ENCODE peak calls at places on chromosome 7, in seven cellular contexts. A is DMS 273 treated with DMSO at 0.1 percent for 48 hours; L is HFF-Myc; R is stimulated activated CD8-positive, alpha-beta memory T cell treated with anti-CD3 and anti-CD28 coated beads, Interleukin-7, amount 100 ng/mL, for 24 hours; Q is glutamatergic neuron; X is stimulated activated naive CD8-positive, alpha-beta T cell treated with anti-CD3 and anti-CD28 coated beads, Interleukin-15, Interleukin-2, amounts not matched to agents 100 U/mL and 50 U/mL, for 24 hours; T is brain microvascular endothelial cell. N is an unnamed sample.

GRCh38 chr7:117995850-117996650 is 122.8 kb upstream of the CTTNBP2 start:
- DNase-seq in A (no peak), L (no peak), R (no peak), Q (no peak), X (no peak), T (peak; percentile 9), N (no peak)

GRCh38 chr7:55538538-55538937 is 33.8 kb downstream of the VOPP1 start:
- DNase-seq in A (no peak), L (peak; percentile 67), R (no peak), Q (no peak), X (no peak), T (peak; percentile 83), N (no peak)

GRCh38 chr7:45267262-45267661 is 109.7 kb downstream of the RAMP3 start:
- DNase-seq in A (no peak), L (no peak), R (no peak), Q (no peak), X (no peak), T (peak; percentile 9), N (no peak)

GRCh38 chr7:33129806-33130153 is 416 bp downstream of the BBS9 start:
- DNase-seq in A (no peak), L (no peak), R (no peak), Q (no peak), X (no peak), T (no peak), N (no peak)

GRCh38 chr7:1889556-1890181 is 219.6 kb downstream of the ELFN1 start:
- DNase-seq in A (no peak), L (no peak), R (no peak), Q (peak; percentile 10), X (no peak), T (peak; percentile 73), N (no peak)

GRCh38 chr7:2151801-2152612 is 80.7 kb downstream of the MAD1L1 start:
- DNase-seq in A (no peak), L (no peak), R (no peak), Q (peak; percentile 1), X (no peak), T (no peak), N (no peak)

GRCh38 chr7:105963038-105963667 is at the start of gene CDHR3:
- DNase-seq in A (no peak), L (no peak), R (no peak), Q (no peak), X (no peak), T (no peak), N (no peak)

GRCh38 chr7:17557305-17557704 is 258.9 kb downstream of the AHR start:
- DNase-seq in A (no peak), L (no peak), R (no peak), Q (no peak), X (no peak), T (no peak), N (no peak)

GRCh38 chr7:77266162-77266807 is 66.7 kb upstream of the FGL2 start:
- DNase-seq in A (no peak), L (no peak), R (no peak), Q (no peak), X (no peak), T (no peak), N (no peak)

N was measured in WTC11.